ENCODE peak calls at places on chromosome 3, in six cellular contexts. E is stimulated activated CD4-positive, alpha-beta T cell treated with anti-CD3 and anti-CD28 coated beads, Interleukin-1b, Interleukin-23, amount 100 ng/mL, for 24 hours; V is brain microvascular endothelial cell; S is AG08396; C is left ventricle myocardium inferior; X is GM04503. D is an unnamed sample.

GRCh38 chr3:179324270-179324754 is 1.5 kb downstream of the ZNF639 start:
- DNase-seq in S (peak; percentile 40), V (peak; percentile 40), X (no peak), E (no peak), C (no peak), D (no peak)

GRCh38 chr3:151890721-151891141 is 17.3 kb downstream of the SUCNR1 start:
- DNase-seq in V (no peak), C (no peak), X (no peak), S (no peak), E (no peak), D (no peak)

GRCh38 chr3:146781059-146781458 is 175.9 kb upstream of the PLSCR5 start:
- DNase-seq in V (no peak), E (no peak), S (no peak), C (no peak), X (no peak), D (no peak)

GRCh38 chr3:63309780-63310179 is 31.7 kb downstream of the SYNPR start:
- DNase-seq in C (no peak), E (no peak), X (no peak), S (no peak), V (no peak), D (no peak)

GRCh38 chr3:64627471-64628321 is 60.1 kb downstream of the ADAMTS9 start:
- DNase-seq in S (no peak), E (no peak), C (no peak), V (no peak), X (no peak), D (no peak)

GRCh38 chr3:102224171-102224570 is 210.6 kb upstream of the ZPLD1 start:
- DNase-seq in E (no peak), C (no peak), X (no peak), V (peak; percentile 48), S (peak; percentile 12), D (no peak)

GRCh38 chr3:196287066-196287404 is 491 bp downstream of the PCYT1A start:
- DNase-seq in V (no peak), E (no peak), S (peak; percentile 37), C (peak; percentile 40), X (no peak), D (no peak)

GRCh38 chr3:133855772-133856171 is 39.9 kb downstream of the RAB6B start:
- DNase-seq in E (no peak), S (no peak), C (no peak), V (peak; percentile 25), X (no peak), D (no peak)

GRCh38 chr3:127233371-127233770 is 40.4 kb downstream of the PRR23E start:
- DNase-seq in C (no peak), X (no peak), E (no peak), V (no peak), S (no peak), D (no peak)

GRCh38 chr3:72462611-72463011 is 385.6 kb downstream of the SHQ1 start:
- DNase-seq in E (no peak), X (no peak), S (no peak), C (peak; percentile 43), V (no peak), D (no peak)

GRCh38 chr3:1600206-1600605 is 498.5 kb upstream of the CNTN4 start:
- DNase-seq in X (no peak), S (no peak), E (no peak), C (no peak), V (no peak), D (no peak)

GRCh38 chr3:188914556-188914955 is 257.2 kb upstream of the TPRG1 start:
- DNase-seq in C (no peak), S (no peak), X (no peak), V (peak; percentile 36), E (no peak), D (no peak)

GRCh38 chr3:99901200-99901926 is 83.7 kb downstream of the CMSS1 start:
- DNase-seq in C (no peak), E (no peak), X (peak; percentile 82), V (peak; percentile 58), S (no peak), D (no peak)

GRCh38 chr3:123068227-123069020 is 1.6 kb downstream of the PDIA5 start:
- DNase-seq in X (no peak), C (no peak), E (no peak), V (no peak), S (no peak), D (no peak)

GRCh38 chr3:96970211-96970610 is 155.8 kb downstream of the EPHA6 start:
- DNase-seq in E (no peak), V (no peak), X (no peak), S (no peak), C (no peak), D (no peak)

GRCh38 chr3:178384302-178384939 is 151.8 kb upstream of the KCNMB2 start:
- DNase-seq in C (no peak), X (no peak), S (no peak), V (peak; percentile 22), E (no peak), D (no peak)

GRCh38 chr3:143070977-143071551 is 48.5 kb upstream of the CHST2 start:
- DNase-seq in E (no peak), C (no peak), X (peak; percentile 97), V (peak; percentile 88), S (peak; percentile 90), D (no peak)

GRCh38 chr3:38579551-38580449 is 69.7 kb downstream of the SCN5A start:
- DNase-seq in X (no peak), C (peak; percentile 61), S (peak; percentile 56), V (no peak), E (no peak), D (no peak)

GRCh38 chr3:23728651-23729117 is 77.1 kb upstream of the UBE2E1 start:
- DNase-seq in X (no peak), C (no peak), E (no peak), S (peak; percentile 25), V (no peak), D (no peak)

GRCh38 chr3:129132097-129132866 is 10.7 kb upstream of the RAB43 start:
- DNase-seq in C (no peak), X (no peak), S (no peak), E (no peak), V (no peak), D (no peak)

GRCh38 chr3:8938021-8938420 is 25.3 kb downstream of the RAD18 start:
- DNase-seq in X (no peak), C (no peak), V (no peak), S (no peak), E (no peak), D (no peak)

GRCh38 chr3:72891053-72891855 is 3.4 kb downstream of the GXYLT2 start:
- DNase-seq in S (peak; percentile 81), X (peak; percentile 94), V (peak; percentile 96), E (no peak), C (peak; percentile 67), D (no peak)

GRCh38 chr3:186200746-186201145 is 91.9 kb upstream of the ETV5 start:
- DNase-seq in E (no peak), S (no peak), V (no peak), C (no peak), X (no peak), D (no peak)

GRCh38 chr3:55490194-55490913 is 3.2 kb upstream of the WNT5A start:
- DNase-seq in C (no peak), S (no peak), X (no peak), E (no peak), V (no peak), D (no peak)

GRCh38 chr3:100717063-100717462 is 7.8 kb downstream of the TFG start:
- DNase-seq in X (no peak), C (no peak), V (no peak), S (no peak), E (no peak), D (no peak)